ENCODE peak calls at places on chromosomes 12 and 14, in five cellular contexts. O is NCI-H460; Q is ACHN; V is CD4-positive, alpha-beta T cell; X is GM23338. G is an unnamed sample.

GRCh38 chr12:109797905-109798669 is 35.1 kb downstream of the TRPV4 start:
- DNase-seq in Q (peak; percentile 23), X (peak; percentile 64), O (no peak), V (no peak), G (no peak)

GRCh38 chr14:76313303-76313702 is 62.6 kb upstream of the ESRRB start:
- DNase-seq in X (peak; percentile 55), V (no peak), O (no peak), Q (no peak), G (no peak)

GRCh38 chr12:107178776-107179175 is 85.4 kb upstream of the CRY1 start:
- DNase-seq in O (no peak), V (peak; percentile 5), X (no peak), Q (no peak), G (no peak)

GRCh38 chr12:109650808-109651207 is 62.8 kb upstream of the FAM222A start:
- DNase-seq in Q (no peak), O (no peak), X (no peak), V (no peak), G (no peak)

GRCh38 chr12:499837-500458 is 40.2 kb downstream of the B4GALNT3 start:
- DNase-seq in Q (no peak), X (no peak), V (no peak), O (no peak), G (no peak)

GRCh38 chr12:112419269-112420133 is 754 bp downstream of the PTPN11 start:
- DNase-seq in X (peak; percentile 85), Q (peak; percentile 93), V (peak; percentile 1), O (peak; percentile 63), G (peak; percentile 84)

GRCh38 chr12:16036073-16036472 is 124.9 kb downstream of the DERA start:
- DNase-seq in V (no peak), O (no peak), X (peak; percentile 34), Q (no peak), G (no peak)

GRCh38 chr12:126967152-126967551 is 1299.8 kb upstream of the TMEM132C start:
- DNase-seq in Q (no peak), X (no peak), O (no peak), V (no peak), G (no peak)

GRCh38 chr12:27534060-27534764 is 10.2 kb downstream of the PPFIBP1 start:
- DNase-seq in Q (peak; percentile 45), X (no peak), O (no peak), V (no peak), G (no peak)

GRCh38 chr12:39124768-39125167 is 219.4 kb upstream of the CPNE8 start:
- DNase-seq in V (no peak), X (peak; percentile 34), O (no peak), Q (no peak), G (peak; percentile 23)

GRCh38 chr12:128267651-128268347 is 829 bp downstream of the TMEM132C start:
- DNase-seq in Q (no peak), O (no peak), V (no peak), X (peak; percentile 20), G (peak; percentile 41)

GRCh38 chr12:82862069-82862841 is 175.5 kb downstream of the TMTC2 start:
- DNase-seq in V (no peak), O (no peak), Q (no peak), X (no peak), G (no peak)

GRCh38 chr14:92646952-92647461 is 101.4 kb downstream of the LGMN start:
- DNase-seq in V (no peak), Q (no peak), X (no peak), O (no peak), G (no peak)

GRCh38 chr14:75277000-75277795 is 1.4 kb upstream of the FOS start:
- DNase-seq in X (peak; percentile 86), Q (peak; percentile 85), O (peak; percentile 77), V (peak; percentile 39), G (peak; percentile 95)

GRCh38 chr12:52452101-52452500 is at the start of gene KRT6B:
- DNase-seq in V (no peak), Q (no peak), O (no peak), X (no peak), G (no peak)

GRCh38 chr12:124916370-124917134 is 2.1 kb upstream of the UBC start:
- DNase-seq in V (peak; percentile 29), Q (peak; percentile 98), O (peak; percentile 95), X (peak; percentile 46), G (peak; percentile 76)

GRCh38 chr12:95784286-95784685 is 6.3 kb downstream of the NTN4 start:
- DNase-seq in V (no peak), X (no peak), Q (peak; percentile 33), O (no peak), G (no peak)

GRCh38 chr14:81390706-81391105 is 9.4 kb downstream of the STON2 start:
- DNase-seq in Q (no peak), X (no peak), V (no peak), O (no peak), G (no peak)

GRCh38 chr12:116455540-116456306 is 103.5 kb upstream of the MAP1LC3B2 start:
- DNase-seq in V (no peak), X (peak; percentile 42), O (peak; percentile 11), Q (peak; percentile 90), G (peak; percentile 81)

GRCh38 chr14:54486685-54487084 is 2.1 kb downstream of the GMFB start:
- DNase-seq in Q (no peak), O (no peak), V (no peak), X (no peak), G (no peak)

GRCh38 chr12:47348206-47348605 is 268.4 kb upstream of the AMIGO2 start:
- DNase-seq in Q (no peak), O (no peak), V (no peak), X (no peak), G (no peak)

GRCh38 chr12:78189656-78190055 is 359.0 kb downstream of the NAV3 start:
- DNase-seq in V (no peak), Q (no peak), X (no peak), O (no peak), G (no peak)

GRCh38 chr12:104514127-104514810 is 57.5 kb downstream of the CHST11 start:
- DNase-seq in O (no peak), V (no peak), Q (no peak), X (no peak), G (no peak)

GRCh38 chr14:72818998-72819397 is 74.9 kb downstream of the DPF3 start:
- DNase-seq in X (no peak), O (no peak), Q (no peak), V (no peak), G (no peak)

GRCh38 chr12:3644103-3644502 is 108.8 kb downstream of the CRACR2A start:
- DNase-seq in V (no peak), Q (no peak), X (no peak), O (no peak), G (no peak)

GRCh38 chr14:63468273-63468672 is 74.9 kb downstream of the PPP2R5E start:
- DNase-seq in X (no peak), Q (no peak), O (no peak), V (no peak), G (no peak)

GRCh38 chr12:60148831-60149230 is 553.0 kb downstream of the SLC16A7 start:
- DNase-seq in X (no peak), V (no peak), O (no peak), Q (peak; percentile 46), G (no peak)

GRCh38 chr14:102362084-102362483 is 606 bp downstream of the CINP start:
- DNase-seq in V (no peak), Q (peak; percentile 18), O (no peak), X (no peak), G (no peak)

GRCh38 chr14:64112859-64113258 is 181.3 kb downstream of the ESR2 start:
- DNase-seq in Q (no peak), V (no peak), X (no peak), O (no peak), G (no peak)

GRCh38 chr14:103104389-103104653 is 9.8 kb downstream of the EXOC3L4 start:
- DNase-seq in X (no peak), Q (no peak), V (no peak), O (no peak), G (no peak)

GRCh38 chr14:92534863-92535654 is 21.5 kb downstream of the RIN3 start:
- DNase-seq in O (no peak), X (no peak), Q (no peak), V (no peak), G (no peak)

GRCh38 chr14:71554959-71555612 is 377.1 kb upstream of the RGS6 start:
- DNase-seq in V (no peak), Q (no peak), X (no peak), O (no peak), G (no peak)

GRCh38 chr12:22287776-22288621 is 46.5 kb downstream of the ST8SIA1 start:
- DNase-seq in V (peak; percentile 11), X (peak; percentile 47), Q (no peak), O (no peak), G (peak; percentile 14)

GRCh38 chr12:66144796-66145754 is 14.5 kb upstream of the LLPH start:
- DNase-seq in X (peak; percentile 81), Q (peak; percentile 82), V (no peak), O (peak; percentile 63), G (no peak)

GRCh38 chr14:32367501-32367900 is 38.4 kb downstream of the AKAP6 start:
- DNase-seq in V (no peak), O (no peak), Q (no peak), X (no peak), G (no peak)

GRCh38 chr14:69464829-69465228 is 19.7 kb upstream of the PLEKHD1 start:
- DNase-seq in Q (peak; percentile 82), O (peak; percentile 34), V (no peak), X (no peak), G (peak; percentile 50)

GRCh38 chr14:76808990-76809389 is 3.7 kb downstream of the ANGEL1 start:
- DNase-seq in O (no peak), Q (no peak), X (no peak), V (no peak), G (no peak)

GRCh38 chr14:87286826-87287225 is 706.2 kb downstream of the GALC start:
- DNase-seq in O (no peak), X (no peak), Q (no peak), V (no peak), G (no peak)

GRCh38 chr12:132239796-132240668 is 89.4 kb downstream of the GALNT9 start:
- DNase-seq in V (no peak), Q (no peak), X (no peak), O (no peak), G (no peak)